ENCODE peak calls at places on chromosomes 2 and 18, in nine cellular contexts. One of them, this sample, is unnamed.

GRCh38 chr2:19753314-19753713 is 148.5 kb downstream of the TTC32 start:
- DNase-seq in suprapubic skin: no peak
- DNase-seq in transverse colon: no peak
- DNase-seq in SK-N-SH: no peak
- DNase-seq in upper lobe of left lung: no peak
- DNase-seq in tibial nerve: no peak
- DNase-seq in K562: no peak
- DNase-seq in stomach: no peak
- DNase-seq in ovary: no peak
- DNase-seq in this sample: no peak

GRCh38 chr2:27753744-27754588 is 17.6 kb upstream of the MRPL33 start:
- DNase-seq in suprapubic skin: peak; percentile 81
- DNase-seq in transverse colon: peak; percentile 88
- DNase-seq in SK-N-SH: peak; percentile 83
- DNase-seq in upper lobe of left lung: peak; percentile 92
- DNase-seq in tibial nerve: peak; percentile 40
- DNase-seq in K562: peak; percentile 86
- DNase-seq in stomach: peak; percentile 87
- DNase-seq in ovary: peak; percentile 70
- DNase-seq in this sample: peak; percentile 85

GRCh38 chr18:13036622-13037320 is 45.6 kb downstream of the CEP192 start:
- DNase-seq in suprapubic skin: no peak
- DNase-seq in transverse colon: no peak
- DNase-seq in SK-N-SH: no peak
- DNase-seq in upper lobe of left lung: no peak
- DNase-seq in tibial nerve: no peak
- DNase-seq in K562: no peak
- DNase-seq in stomach: no peak
- DNase-seq in ovary: no peak
- DNase-seq in this sample: no peak

GRCh38 chr2:212592695-212593094 is 54.1 kb upstream of the ERBB4 start:
- DNase-seq in suprapubic skin: no peak
- DNase-seq in transverse colon: no peak
- DNase-seq in SK-N-SH: no peak
- DNase-seq in upper lobe of left lung: no peak
- DNase-seq in tibial nerve: no peak
- DNase-seq in K562: no peak
- DNase-seq in stomach: no peak
- DNase-seq in ovary: no peak
- DNase-seq in this sample: no peak

GRCh38 chr2:44441200-44441599 is 79.5 kb downstream of the CAMKMT start:
- DNase-seq in suprapubic skin: no peak
- DNase-seq in transverse colon: no peak
- DNase-seq in SK-N-SH: no peak
- DNase-seq in upper lobe of left lung: no peak
- DNase-seq in tibial nerve: no peak
- DNase-seq in K562: no peak
- DNase-seq in stomach: no peak
- DNase-seq in ovary: no peak
- DNase-seq in this sample: no peak

GRCh38 chr2:191379375-191379774 is 134.2 kb downstream of the MYO1B start:
- DNase-seq in suprapubic skin: no peak
- DNase-seq in transverse colon: no peak
- DNase-seq in SK-N-SH: no peak
- DNase-seq in upper lobe of left lung: no peak
- DNase-seq in tibial nerve: no peak
- DNase-seq in K562: no peak
- DNase-seq in stomach: no peak
- DNase-seq in ovary: no peak
- DNase-seq in this sample: no peak

GRCh38 chr2:164786787-164787186 is 54.8 kb downstream of the COBLL1 start:
- DNase-seq in suprapubic skin: no peak
- DNase-seq in transverse colon: no peak
- DNase-seq in SK-N-SH: no peak
- DNase-seq in upper lobe of left lung: no peak
- DNase-seq in tibial nerve: no peak
- DNase-seq in K562: no peak
- DNase-seq in stomach: no peak
- DNase-seq in ovary: no peak
- DNase-seq in this sample: no peak

GRCh38 chr2:219362524-219363164 is 25.1 kb downstream of the DNPEP start:
- DNase-seq in suprapubic skin: no peak
- DNase-seq in transverse colon: peak; percentile 44
- DNase-seq in SK-N-SH: no peak
- DNase-seq in upper lobe of left lung: peak; percentile 42
- DNase-seq in tibial nerve: no peak
- DNase-seq in K562: peak; percentile 30
- DNase-seq in stomach: no peak
- DNase-seq in ovary: no peak
- DNase-seq in this sample: peak; percentile 82

GRCh38 chr2:28691774-28692281 is 59.8 kb upstream of the PPP1CB start:
- DNase-seq in suprapubic skin: no peak
- DNase-seq in transverse colon: peak; percentile 38
- DNase-seq in SK-N-SH: peak; percentile 31
- DNase-seq in upper lobe of left lung: no peak
- DNase-seq in tibial nerve: no peak
- DNase-seq in K562: no peak
- DNase-seq in stomach: peak; percentile 35
- DNase-seq in ovary: no peak
- DNase-seq in this sample: peak; percentile 81

GRCh38 chr2:86044614-86045013 is 61.1 kb downstream of the POLR1A start:
- DNase-seq in suprapubic skin: peak; percentile 26
- DNase-seq in transverse colon: no peak
- DNase-seq in SK-N-SH: no peak
- DNase-seq in upper lobe of left lung: no peak
- DNase-seq in tibial nerve: no peak
- DNase-seq in K562: no peak
- DNase-seq in stomach: no peak
- DNase-seq in ovary: peak; percentile 6
- DNase-seq in this sample: peak; percentile 44

GRCh38 chr2:23809168-23809567 is 117.8 kb downstream of the ATAD2B start:
- DNase-seq in suprapubic skin: no peak
- DNase-seq in transverse colon: no peak
- DNase-seq in SK-N-SH: no peak
- DNase-seq in upper lobe of left lung: no peak
- DNase-seq in tibial nerve: no peak
- DNase-seq in K562: no peak
- DNase-seq in stomach: no peak
- DNase-seq in ovary: no peak
- DNase-seq in this sample: no peak

GRCh38 chr2:69138247-69138754 is 125.3 kb downstream of the ANTXR1 start:
- DNase-seq in suprapubic skin: no peak
- DNase-seq in transverse colon: no peak
- DNase-seq in SK-N-SH: no peak
- DNase-seq in upper lobe of left lung: no peak
- DNase-seq in tibial nerve: no peak
- DNase-seq in K562: no peak
- DNase-seq in stomach: no peak
- DNase-seq in ovary: no peak
- DNase-seq in this sample: no peak

GRCh38 chr2:43759195-43759594 is 14.6 kb upstream of the DYNC2LI1 start:
- DNase-seq in suprapubic skin: no peak
- DNase-seq in transverse colon: no peak
- DNase-seq in SK-N-SH: no peak
- DNase-seq in upper lobe of left lung: no peak
- DNase-seq in tibial nerve: no peak
- DNase-seq in K562: no peak
- DNase-seq in stomach: no peak
- DNase-seq in ovary: no peak
- DNase-seq in this sample: no peak

GRCh38 chr18:45248240-45248903 is 366.9 kb upstream of the SLC14A2 start:
- DNase-seq in suprapubic skin: no peak
- DNase-seq in transverse colon: no peak
- DNase-seq in SK-N-SH: no peak
- DNase-seq in upper lobe of left lung: no peak
- DNase-seq in tibial nerve: no peak
- DNase-seq in K562: no peak
- DNase-seq in stomach: no peak
- DNase-seq in ovary: no peak
- DNase-seq in this sample: peak; percentile 68

GRCh38 chr2:234905547-234906260 is 46.1 kb upstream of the SH3BP4 start:
- DNase-seq in suprapubic skin: no peak
- DNase-seq in transverse colon: no peak
- DNase-seq in SK-N-SH: no peak
- DNase-seq in upper lobe of left lung: no peak
- DNase-seq in tibial nerve: no peak
- DNase-seq in K562: no peak
- DNase-seq in stomach: no peak
- DNase-seq in ovary: peak; percentile 30
- DNase-seq in this sample: no peak

DNA sequence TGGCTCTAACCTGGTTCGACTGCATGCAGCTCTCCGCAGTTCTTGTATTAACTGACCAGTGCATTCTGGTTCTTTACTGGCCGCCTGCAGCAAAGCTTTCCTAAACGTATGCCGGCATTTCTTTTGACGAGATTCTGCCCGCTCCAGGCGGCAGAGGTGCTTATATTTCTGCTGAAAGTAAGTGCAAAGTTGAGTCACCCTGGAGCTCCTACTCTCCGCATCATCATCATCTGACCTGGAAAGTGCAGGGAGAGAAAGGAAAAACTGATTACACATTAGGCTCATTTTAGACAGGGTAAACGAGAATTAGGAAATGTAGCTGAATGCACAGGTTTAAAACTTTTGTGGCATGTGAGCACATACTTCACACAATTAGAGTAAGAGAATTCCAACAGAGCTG is 57.9 kb downstream of the INO80D start:
- DNase-seq in suprapubic skin: no peak
- DNase-seq in transverse colon: no peak
- DNase-seq in SK-N-SH: no peak
- DNase-seq in upper lobe of left lung: no peak
- DNase-seq in tibial nerve: no peak
- DNase-seq in K562: no peak
- DNase-seq in stomach: no peak
- DNase-seq in ovary: no peak
- DNase-seq in this sample: no peak
- H3K36me3 ChIP-seq in suprapubic skin: peaks cover 49% of the 10 kb centered on the region
- H3K36me3 ChIP-seq in transverse colon: no peaks in the 10 kb centered on the region
- H3K36me3 ChIP-seq in SK-N-SH: peaks cover 2% of the 10 kb centered on the region
- H3K36me3 ChIP-seq in upper lobe of left lung: no peaks in the 10 kb centered on the region
- H3K36me3 ChIP-seq in tibial nerve: peaks cover 3% of the 10 kb centered on the region
- H3K36me3 ChIP-seq in K562: peaks cover 8% of the 10 kb centered on the region
- H3K36me3 ChIP-seq in stomach: peaks cover 61% of the 10 kb centered on the region
- H3K36me3 ChIP-seq in ovary: no peaks in the 10 kb centered on the region
- H3K36me3 ChIP-seq in this sample: no peaks in the 10 kb centered on the region

DNA sequence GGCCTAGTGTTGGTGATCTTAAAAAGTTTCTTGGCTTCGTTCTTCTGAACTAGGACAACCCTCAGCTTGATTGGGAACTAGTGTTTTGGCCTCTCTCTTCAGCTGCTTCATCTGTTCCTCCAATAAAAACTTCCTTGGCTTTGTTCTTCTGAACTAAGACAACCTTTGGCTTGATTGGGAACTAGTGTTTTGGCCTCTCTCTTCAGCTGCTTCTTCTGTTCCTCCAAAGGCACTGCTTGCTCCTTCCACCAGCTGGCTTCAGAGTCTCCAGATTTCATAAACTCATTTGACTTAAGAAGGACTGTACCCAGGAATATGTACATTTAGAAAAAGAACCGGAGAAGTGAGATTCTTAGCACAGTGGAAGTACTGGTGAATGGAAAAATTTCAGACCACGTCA is 20.3 kb downstream of the IL1R2 start:
- DNase-seq in suprapubic skin: no peak
- DNase-seq in transverse colon: no peak
- DNase-seq in SK-N-SH: no peak
- DNase-seq in upper lobe of left lung: no peak
- DNase-seq in tibial nerve: no peak
- DNase-seq in K562: no peak
- DNase-seq in stomach: no peak
- DNase-seq in ovary: no peak
- DNase-seq in this sample: no peak
- H3K27ac ChIP-seq in suprapubic skin: no peak overlapping the region
- H3K27ac ChIP-seq in transverse colon: no peak overlapping the region
- H3K27ac ChIP-seq in SK-N-SH: no peak overlapping the region
- H3K27ac ChIP-seq in upper lobe of left lung: no peak overlapping the region
- H3K27ac ChIP-seq in tibial nerve: no peak overlapping the region
- H3K27ac ChIP-seq in K562: no peak overlapping the region
- H3K27ac ChIP-seq in stomach: no peak overlapping the region
- H3K27ac ChIP-seq in ovary: no peak overlapping the region
- H3K27ac ChIP-seq in this sample: no peak overlapping the region

GRCh38 chr2:120237491-120237902 is 14.3 kb upstream of the TMEM185B start:
- DNase-seq in suprapubic skin: no peak
- DNase-seq in transverse colon: peak; percentile 35
- DNase-seq in SK-N-SH: no peak
- DNase-seq in upper lobe of left lung: no peak
- DNase-seq in tibial nerve: no peak
- DNase-seq in K562: peak; percentile 62
- DNase-seq in stomach: peak; percentile 42
- DNase-seq in ovary: no peak
- DNase-seq in this sample: no peak

GRCh38 chr2:120238728-120239487 is 13.7 kb upstream of the RALB start:
- DNase-seq in suprapubic skin: no peak
- DNase-seq in transverse colon: peak; percentile 89
- DNase-seq in SK-N-SH: no peak
- DNase-seq in upper lobe of left lung: peak; percentile 73
- DNase-seq in tibial nerve: no peak
- DNase-seq in K562: peak; percentile 60
- DNase-seq in stomach: peak; percentile 69
- DNase-seq in ovary: no peak
- DNase-seq in this sample: no peak

GRCh38 chr2:120241709-120242108 is 10.9 kb upstream of the RALB start:
- DNase-seq in suprapubic skin: no peak
- DNase-seq in transverse colon: no peak
- DNase-seq in SK-N-SH: no peak
- DNase-seq in upper lobe of left lung: no peak
- DNase-seq in tibial nerve: no peak
- DNase-seq in K562: no peak
- DNase-seq in stomach: no peak
- DNase-seq in ovary: no peak
- DNase-seq in this sample: no peak

GRCh38 chr2:120240901-120241429 is 11.7 kb upstream of the RALB start:
- DNase-seq in suprapubic skin: no peak
- DNase-seq in transverse colon: no peak
- DNase-seq in SK-N-SH: no peak
- DNase-seq in upper lobe of left lung: no peak
- DNase-seq in tibial nerve: no peak
- DNase-seq in K562: no peak
- DNase-seq in stomach: no peak
- DNase-seq in ovary: no peak
- DNase-seq in this sample: no peak

GRCh38 chr2:120239488-120240287 is 13.0 kb upstream of the RALB start:
- DNase-seq in suprapubic skin: no peak
- DNase-seq in transverse colon: peak; percentile 36
- DNase-seq in SK-N-SH: no peak
- DNase-seq in upper lobe of left lung: no peak
- DNase-seq in tibial nerve: no peak
- DNase-seq in K562: no peak
- DNase-seq in stomach: no peak
- DNase-seq in ovary: peak; percentile 56
- DNase-seq in this sample: no peak
- TF ChIP-seq EP300 in suprapubic skin: no peak
- TF ChIP-seq EP300 in transverse colon: no peak
- TF ChIP-seq EP300 in SK-N-SH: peak; percentile 34
- TF ChIP-seq EP300 in upper lobe of left lung: no peak
- TF ChIP-seq EP300 in tibial nerve: no peak
- TF ChIP-seq EP300 in K562: no peak
- TF ChIP-seq EP300 in stomach: no peak
- TF ChIP-seq EP300 in ovary: no peak
- TF ChIP-seq EP300 in this sample: no peak

DNA sequence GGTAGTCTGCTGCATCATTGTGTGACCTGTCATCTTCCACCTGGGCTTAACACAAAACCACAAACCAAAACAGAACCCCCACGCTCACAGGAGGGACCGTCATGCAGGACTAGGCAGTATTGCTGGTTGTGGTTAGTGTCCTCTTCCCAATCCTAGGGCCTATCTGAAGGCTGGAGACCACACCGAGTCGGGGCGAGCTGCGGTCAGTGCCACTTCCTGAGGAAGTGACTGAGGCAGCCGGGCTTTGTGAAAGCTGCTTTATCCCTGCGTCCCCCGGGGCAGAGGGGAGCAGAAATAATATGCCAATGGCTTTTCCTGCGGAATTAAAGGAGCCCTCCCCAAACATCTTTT is 22.9 kb downstream of the ZNF532 start:
- DNase-seq in suprapubic skin: no peak
- DNase-seq in transverse colon: peak; percentile 67
- DNase-seq in SK-N-SH: no peak
- DNase-seq in upper lobe of left lung: peak; percentile 77
- DNase-seq in tibial nerve: peak; percentile 51
- DNase-seq in K562: peak; percentile 1
- DNase-seq in stomach: peak; percentile 38
- DNase-seq in ovary: peak; percentile 44
- DNase-seq in this sample: peak; percentile 80
- H3K36me3 ChIP-seq in suprapubic skin: no peaks in the 10 kb centered on the region
- H3K36me3 ChIP-seq in transverse colon: no peaks in the 10 kb centered on the region
- H3K36me3 ChIP-seq in SK-N-SH: peaks cover 11% of the 10 kb centered on the region
- H3K36me3 ChIP-seq in upper lobe of left lung: no peaks in the 10 kb centered on the region
- H3K36me3 ChIP-seq in tibial nerve: no peaks in the 10 kb centered on the region
- H3K36me3 ChIP-seq in K562: no peaks in the 10 kb centered on the region
- H3K36me3 ChIP-seq in stomach: no peaks in the 10 kb centered on the region
- H3K36me3 ChIP-seq in ovary: no peaks in the 10 kb centered on the region
- H3K36me3 ChIP-seq in this sample: no peaks in the 10 kb centered on the region

This sample was measured in sigmoid colon.